ENCODE peak calls at places on chromosome 4, in four cellular contexts. One of them, this sample, is unnamed.

GRCh38 chr4:173037242-173037641 is 131.4 kb upstream of the GALNT7 start:
- DNase-seq in A549: no peak
- DNase-seq in SK-N-SH: no peak
- DNase-seq in HepG2: no peak
- DNase-seq in this sample: no peak

GRCh38 chr4:186304816-186305520 is 39.0 kb downstream of the F11 start:
- DNase-seq in A549: no peak
- DNase-seq in HepG2: no peak
- DNase-seq in SK-N-SH: no peak
- DNase-seq in this sample: no peak

GRCh38 chr4:11633435-11633834 is 204.7 kb upstream of the HS3ST1 start:
- DNase-seq in A549: no peak
- DNase-seq in SK-N-SH: no peak
- DNase-seq in HepG2: no peak
- DNase-seq in this sample: no peak

GRCh38 chr4:56055991-56056390 is 107.2 kb downstream of the CEP135 start:
- DNase-seq in SK-N-SH: no peak
- DNase-seq in HepG2: no peak
- DNase-seq in A549: no peak
- DNase-seq in this sample: no peak

GRCh38 chr4:17447675-17448298 is 64.1 kb downstream of the QDPR start:
- DNase-seq in SK-N-SH: peak; percentile 69
- DNase-seq in HepG2: peak; percentile 67
- DNase-seq in A549: peak; percentile 61
- DNase-seq in this sample: peak; percentile 37

GRCh38 chr4:24249972-24250371 is 334.4 kb downstream of the DHX15 start:
- DNase-seq in HepG2: no peak
- DNase-seq in SK-N-SH: no peak
- DNase-seq in A549: no peak
- DNase-seq in this sample: no peak

GRCh38 chr4:17491196-17491595 is 20.7 kb downstream of the QDPR start:
- DNase-seq in HepG2: no peak
- DNase-seq in A549: no peak
- DNase-seq in SK-N-SH: peak; percentile 81
- DNase-seq in this sample: no peak

GRCh38 chr4:21512351-21512750 is 436.2 kb downstream of the KCNIP4 start:
- DNase-seq in A549: peak; percentile 26
- DNase-seq in HepG2: no peak
- DNase-seq in SK-N-SH: peak; percentile 46
- DNase-seq in this sample: no peak

GRCh38 chr4:184978211-184978610 is 40.1 kb upstream of the HELT start:
- DNase-seq in A549: no peak
- DNase-seq in SK-N-SH: no peak
- DNase-seq in HepG2: no peak
- DNase-seq in this sample: no peak

GRCh38 chr4:134072137-134072536 is 129.5 kb downstream of the PABPC4L start:
- DNase-seq in HepG2: no peak
- DNase-seq in SK-N-SH: no peak
- DNase-seq in A549: no peak
- DNase-seq in this sample: no peak

GRCh38 chr4:6873792-6874461 is 35.7 kb upstream of the TBC1D14 start:
- DNase-seq in SK-N-SH: peak; percentile 63
- DNase-seq in A549: peak; percentile 65
- DNase-seq in HepG2: peak; percentile 41
- DNase-seq in this sample: no peak

GRCh38 chr4:100109921-100110320 is 80.3 kb downstream of the DDIT4L start:
- DNase-seq in HepG2: no peak
- DNase-seq in A549: no peak
- DNase-seq in SK-N-SH: peak; percentile 12
- DNase-seq in this sample: no peak
- TF ChIP-seq RAD21 in HepG2: no peak
- TF ChIP-seq RAD21 in A549: no peak
- TF ChIP-seq RAD21 in SK-N-SH: no peak
- TF ChIP-seq RAD21 in this sample: no peak

GRCh38 chr4:15907430-15907829 is 31.1 kb downstream of the FGFBP1 start:
- DNase-seq in A549: no peak
- DNase-seq in SK-N-SH: peak; percentile 65
- DNase-seq in HepG2: no peak
- DNase-seq in this sample: no peak

GRCh38 chr4:15910150-15910945 is 28.2 kb downstream of the FGFBP1 start:
- DNase-seq in HepG2: no peak
- DNase-seq in A549: no peak
- DNase-seq in SK-N-SH: no peak
- DNase-seq in this sample: no peak

GRCh38 chr4:15901996-15902395 is 36.5 kb downstream of the FGFBP1 start:
- DNase-seq in A549: no peak
- DNase-seq in HepG2: no peak
- DNase-seq in SK-N-SH: no peak
- DNase-seq in this sample: no peak

GRCh38 chr4:15902741-15903140 is 35.8 kb downstream of the FGFBP1 start:
- DNase-seq in A549: no peak
- DNase-seq in HepG2: no peak
- DNase-seq in SK-N-SH: no peak
- DNase-seq in this sample: no peak

GRCh38 chr4:15906024-15906443 is 32.5 kb downstream of the FGFBP1 start:
- DNase-seq in HepG2: no peak
- DNase-seq in SK-N-SH: no peak
- DNase-seq in A549: peak; percentile 90
- DNase-seq in this sample: no peak
- TF ChIP-seq PBX3 in HepG2: no peak
- TF ChIP-seq PBX3 in SK-N-SH: no peak
- TF ChIP-seq PBX3 in A549: no peak
- TF ChIP-seq PBX3 in this sample: no peak

DNA sequence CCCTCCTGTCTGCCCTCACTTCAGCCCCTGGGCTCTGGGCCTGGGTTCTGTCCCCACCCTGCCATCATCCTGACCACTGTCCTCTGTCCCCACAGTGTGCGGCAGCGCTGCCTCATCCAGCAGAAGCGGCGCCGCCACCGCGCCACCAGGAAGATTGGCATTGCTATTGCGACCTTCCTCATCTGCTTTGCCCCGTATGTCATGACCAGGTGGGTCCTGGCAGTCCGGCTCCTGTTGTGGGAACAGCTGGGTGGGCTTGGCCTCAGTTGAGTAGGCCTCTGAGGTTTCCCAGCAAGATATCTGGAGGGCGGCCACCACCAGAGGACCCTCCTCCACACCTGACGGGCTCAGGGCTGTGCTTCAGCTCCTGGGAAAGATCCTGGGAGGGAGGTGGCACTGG is 2.2 kb downstream of the GPR78 start:
- DNase-seq in A549: no peak
- DNase-seq in SK-N-SH: peak; percentile 10
- DNase-seq in HepG2: no peak
- DNase-seq in this sample: no peak
- TF ChIP-seq RAD21 in A549: no peak
- TF ChIP-seq RAD21 in SK-N-SH: no peak
- TF ChIP-seq RAD21 in HepG2: no peak
- TF ChIP-seq RAD21 in this sample: no peak

GRCh38 chr4:60134106-60134505 is 1066.0 kb upstream of the ADGRL3 start:
- DNase-seq in HepG2: no peak
- DNase-seq in A549: no peak
- DNase-seq in SK-N-SH: no peak
- DNase-seq in this sample: no peak

GRCh38 chr4:60128916-60129315 is 1071.2 kb upstream of the ADGRL3 start:
- DNase-seq in HepG2: no peak
- DNase-seq in SK-N-SH: no peak
- DNase-seq in A549: no peak
- DNase-seq in this sample: no peak

GRCh38 chr4:60133414-60133813 is 1066.7 kb upstream of the ADGRL3 start:
- DNase-seq in SK-N-SH: no peak
- DNase-seq in HepG2: no peak
- DNase-seq in A549: no peak
- DNase-seq in this sample: no peak

DNA sequence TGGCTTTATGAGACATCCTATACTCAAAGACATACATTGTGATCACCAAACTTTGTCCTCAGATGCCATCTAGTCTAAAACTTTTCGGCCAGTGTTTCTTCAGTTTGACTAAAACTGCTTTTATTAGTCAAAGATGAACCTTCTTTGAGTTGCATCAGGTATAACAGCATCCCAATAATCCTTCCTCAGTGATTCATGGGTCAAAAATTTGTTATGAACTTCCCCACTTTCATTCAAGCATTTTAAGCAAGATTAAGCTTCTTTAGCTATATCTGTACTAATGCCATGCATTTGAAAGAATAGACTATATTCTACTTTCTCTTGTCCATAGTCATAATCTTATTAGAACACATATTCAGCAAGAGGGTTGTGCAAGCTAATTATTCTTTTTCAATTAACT is 1070.4 kb upstream of the ADGRL3 start:
- DNase-seq in HepG2: no peak
- DNase-seq in A549: no peak
- DNase-seq in SK-N-SH: no peak
- DNase-seq in this sample: no peak
- TF ChIP-seq PBX3 in HepG2: no peak
- TF ChIP-seq PBX3 in A549: no peak
- TF ChIP-seq PBX3 in SK-N-SH: no peak
- TF ChIP-seq PBX3 in this sample: no peak

DNA sequence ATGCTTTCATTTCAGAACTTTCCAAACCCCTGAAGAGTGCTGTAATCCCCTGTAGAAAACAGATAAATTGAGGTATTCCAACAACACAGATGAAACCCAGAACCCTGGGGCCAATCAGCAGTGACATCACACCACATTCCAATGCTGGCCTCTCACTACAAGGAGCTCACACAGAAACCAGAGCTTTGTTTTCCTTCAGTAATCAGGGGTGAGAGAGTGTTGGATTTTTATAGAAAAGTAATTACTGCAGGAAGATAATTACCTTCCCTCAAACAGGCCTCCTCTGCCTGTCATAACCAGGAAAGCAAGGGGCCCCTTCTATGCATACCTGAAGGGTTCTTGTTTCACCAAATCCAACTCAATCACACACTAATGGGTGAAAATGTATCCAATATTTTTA is 246.2 kb downstream of the SCFD2 start:
- DNase-seq in HepG2: peak; percentile 40
- DNase-seq in SK-N-SH: no peak
- DNase-seq in A549: no peak
- DNase-seq in this sample: no peak
- TF ChIP-seq RAD21 in HepG2: no peak
- TF ChIP-seq RAD21 in SK-N-SH: no peak
- TF ChIP-seq RAD21 in A549: no peak
- TF ChIP-seq RAD21 in this sample: no peak

DNA sequence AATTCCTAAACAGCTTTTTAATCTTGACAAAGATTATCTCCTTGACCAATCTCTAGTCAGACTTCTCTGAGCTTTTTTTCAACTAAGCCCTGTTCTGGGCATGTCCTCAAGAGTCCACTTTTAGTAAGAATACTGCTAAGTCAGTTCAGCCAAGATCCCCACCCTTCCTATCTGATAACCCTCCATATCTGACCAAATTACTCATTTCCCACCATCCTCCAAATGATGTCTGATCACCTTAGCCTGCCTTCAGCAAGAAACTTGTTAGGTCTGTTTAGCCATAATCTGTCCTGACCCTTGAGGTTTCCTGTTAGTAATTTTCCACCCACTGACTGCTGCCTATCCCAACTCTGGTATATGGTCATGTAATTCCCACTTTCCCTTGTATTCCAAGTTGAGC is 65.2 kb downstream of the FAM13A start:
- DNase-seq in SK-N-SH: no peak
- DNase-seq in HepG2: no peak
- DNase-seq in A549: no peak
- DNase-seq in this sample: no peak
- TF ChIP-seq PBX3 in SK-N-SH: no peak
- TF ChIP-seq PBX3 in HepG2: no peak
- TF ChIP-seq PBX3 in A549: no peak
- TF ChIP-seq PBX3 in this sample: no peak

GRCh38 chr4:73277201-73277600 is 18.6 kb upstream of the ANKRD17 start:
- DNase-seq in SK-N-SH: no peak
- DNase-seq in A549: no peak
- DNase-seq in HepG2: no peak
- DNase-seq in this sample: no peak

GRCh38 chr4:73275318-73275654 is 16.7 kb upstream of the ANKRD17 start:
- DNase-seq in A549: no peak
- DNase-seq in SK-N-SH: no peak
- DNase-seq in HepG2: peak; percentile 57
- DNase-seq in this sample: no peak
- TF ChIP-seq RAD21 in A549: no peak
- TF ChIP-seq RAD21 in SK-N-SH: no peak
- TF ChIP-seq RAD21 in HepG2: no peak
- TF ChIP-seq RAD21 in this sample: no peak

This sample was measured in GM12878.